ENCODE peak calls at places on chromosomes 2 and 18, in eight cellular contexts. E, B, J, S, G, C, F and U are unnamed samples.

GRCh38 chr18:8293184-8293583 is 316.1 kb upstream of the RAB12 start:
- DNase-seq in E (no peak), B (no peak), J (no peak), S (no peak), G (no peak), C (no peak), F (no peak), U (peak)

GRCh38 chr2:11344956-11345671 is 678 bp upstream of the ROCK2 start:
- DNase-seq in E (no peak), B (peak), J (peak), S (no peak), G (peak), C (peak), F (no peak), U (peak)

GRCh38 chr2:8548065-8548870 is 133.6 kb upstream of the ID2 start:
- DNase-seq in E (no peak), B (no peak), J (no peak), S (no peak), G (no peak), C (peak), F (no peak), U (no peak)

GRCh38 chr2:164620873-164621760 is at the start of gene GRB14:
- DNase-seq in E (no peak), B (no peak), J (no peak), S (no peak), G (no peak), C (peak), F (peak), U (peak)

GRCh38 chr2:134129900-134130537 is 123.9 kb upstream of the MGAT5 start:
- DNase-seq in E (no peak), B (no peak), J (no peak), S (no peak), G (no peak), C (no peak), F (no peak), U (no peak)

GRCh38 chr2:104977958-104978357 is 59.9 kb upstream of the MRPS9 start:
- DNase-seq in E (no peak), B (no peak), J (no peak), S (no peak), G (no peak), C (no peak), F (no peak), U (no peak)

GRCh38 chr2:127313359-127313758 is 19.4 kb upstream of the ERCC3 start:
- DNase-seq in E (no peak), B (no peak), J (no peak), S (no peak), G (no peak), C (no peak), F (no peak), U (no peak)

GRCh38 chr2:73283545-73284295 is 558 bp downstream of the FBXO41 start:
- DNase-seq in E (no peak), B (no peak), J (no peak), S (no peak), G (no peak), C (no peak), F (no peak), U (no peak)

GRCh38 chr2:138105358-138105757 is 141.1 kb downstream of the HNMT start:
- DNase-seq in E (no peak), B (no peak), J (no peak), S (no peak), G (no peak), C (no peak), F (no peak), U (no peak)

GRCh38 chr2:149037851-149038250 is 648 bp upstream of the LYPD6B start:
- DNase-seq in E (no peak), B (no peak), J (peak), S (no peak), G (no peak), C (no peak), F (no peak), U (no peak)

GRCh38 chr2:230016844-230017243 is 51.9 kb downstream of the SLC16A14 start:
- DNase-seq in E (no peak), B (no peak), J (no peak), S (no peak), G (no peak), C (no peak), F (no peak), U (no peak)

GRCh38 chr18:61085751-61086150 is 247.5 kb upstream of the CDH20 start:
- DNase-seq in E (no peak), B (no peak), J (no peak), S (no peak), G (no peak), C (no peak), F (no peak), U (no peak)

GRCh38 chr18:48575301-48575657 is 36.4 kb downstream of the CTIF start:
- DNase-seq in E (no peak), B (no peak), J (no peak), S (no peak), G (no peak), C (no peak), F (no peak), U (no peak)

GRCh38 chr2:140947236-140947635 is 1183.6 kb downstream of the LRP1B start:
- DNase-seq in E (no peak), B (no peak), J (peak), S (no peak), G (no peak), C (no peak), F (no peak), U (no peak)

GRCh38 chr2:53018830-53019425 is 748.7 kb upstream of the CHAC2 start:
- DNase-seq in E (no peak), B (peak), J (no peak), S (no peak), G (no peak), C (no peak), F (no peak), U (peak)